ENCODE peak calls at places on chromosomes 13 and 19, in four cellular contexts. Y, G, I and D are unnamed samples.

GRCh38 chr13:66886248-66886647 is 343.9 kb downstream of the PCDH9 start:
- DNase-seq in Y (no peak), G (no peak), I (peak), D (no peak)

GRCh38 chr13:37109080-37109678 is 3.7 kb upstream of the CSNK1A1L start:
- DNase-seq in Y (no peak), G (no peak), I (peak), D (peak)

GRCh38 chr19:39843919-39844793 is 2.0 kb downstream of the FBL start:
- DNase-seq in Y (no peak), I (peak), G (no peak), D (peak)

GRCh38 chr19:293436-294110 is 2.4 kb upstream of the PLPP2 start:
- DNase-seq in Y (no peak), I (no peak), G (no peak), D (no peak)

GRCh38 chr19:12866416-12867119 is 14.7 kb downstream of the DNASE2 start:
- DNase-seq in Y (no peak), G (no peak), I (no peak), D (no peak)

GRCh38 chr13:113918580-113918979 is 54.7 kb upstream of the GAS6 start:
- DNase-seq in I (no peak), G (no peak), Y (no peak), D (no peak)

GRCh38 chr19:41863209-41863931 is 3.3 kb downstream of the RPS19 start:
- DNase-seq in Y (no peak), G (no peak), I (no peak), D (no peak)

GRCh38 chr19:6556480-6556879 is 25.7 kb downstream of the TNFSF9 start:
- DNase-seq in I (no peak), Y (no peak), G (no peak), D (no peak)

GRCh38 chr19:53772943-53773342 is 51.2 kb downstream of the NLRP12 start:
- DNase-seq in G (peak), I (peak), Y (peak), D (peak)

GRCh38 chr19:21758296-21758695 is 9.1 kb downstream of the ZNF100 start:
- DNase-seq in G (no peak), Y (no peak), I (no peak), D (no peak)

GRCh38 chr13:75326173-75327131 is 155.5 kb downstream of the TBC1D4 start:
- DNase-seq in Y (no peak), G (no peak), I (peak), D (no peak)

GRCh38 chr19:48445606-48446481 is at the start of gene GRWD1:
- DNase-seq in Y (peak), I (peak), G (peak), D (peak)
- TF ChIP-seq CTCF in Y (no peak), I (peak), G (no peak), D (peak)

GRCh38 chr19:4063369-4064072 is 3.2 kb downstream of the ZBTB7A start:
- DNase-seq in I (no peak), Y (no peak), G (no peak), D (no peak)
- TF ChIP-seq CTCF in I (peak), Y (peak), G (no peak), D (peak)

DNA sequence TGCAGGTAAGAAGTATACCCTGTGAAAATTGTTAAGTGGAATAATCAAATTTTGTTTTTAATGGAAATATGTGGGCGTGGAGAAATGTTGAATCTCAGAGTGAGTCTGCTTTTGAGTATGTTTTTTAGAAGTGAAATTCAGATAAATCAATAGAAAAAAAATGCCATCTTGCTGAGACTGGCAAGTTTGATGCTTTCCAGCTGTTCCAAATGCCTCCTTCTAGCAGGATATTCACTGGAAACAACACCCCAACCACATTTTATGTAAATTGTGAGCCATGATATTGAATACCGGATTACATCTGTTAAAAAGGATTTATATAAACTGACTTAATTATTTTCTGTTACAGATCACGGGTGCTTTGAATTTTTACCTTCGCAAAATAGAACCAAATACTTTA is 115.4 kb downstream of the ITGBL1 start:
- DNase-seq in G (no peak), I (no peak), Y (no peak), D (no peak)
- TF ChIP-seq CTCF in G (no peak), I (no peak), Y (no peak), D (no peak)

GRCh38 chr19:11798391-11799296 is at the start of gene ZNF491:
- DNase-seq in I (peak), Y (peak), G (peak), D (peak)
- TF ChIP-seq CTCF in I (peak), Y (peak), G (peak), D (peak)

DNA sequence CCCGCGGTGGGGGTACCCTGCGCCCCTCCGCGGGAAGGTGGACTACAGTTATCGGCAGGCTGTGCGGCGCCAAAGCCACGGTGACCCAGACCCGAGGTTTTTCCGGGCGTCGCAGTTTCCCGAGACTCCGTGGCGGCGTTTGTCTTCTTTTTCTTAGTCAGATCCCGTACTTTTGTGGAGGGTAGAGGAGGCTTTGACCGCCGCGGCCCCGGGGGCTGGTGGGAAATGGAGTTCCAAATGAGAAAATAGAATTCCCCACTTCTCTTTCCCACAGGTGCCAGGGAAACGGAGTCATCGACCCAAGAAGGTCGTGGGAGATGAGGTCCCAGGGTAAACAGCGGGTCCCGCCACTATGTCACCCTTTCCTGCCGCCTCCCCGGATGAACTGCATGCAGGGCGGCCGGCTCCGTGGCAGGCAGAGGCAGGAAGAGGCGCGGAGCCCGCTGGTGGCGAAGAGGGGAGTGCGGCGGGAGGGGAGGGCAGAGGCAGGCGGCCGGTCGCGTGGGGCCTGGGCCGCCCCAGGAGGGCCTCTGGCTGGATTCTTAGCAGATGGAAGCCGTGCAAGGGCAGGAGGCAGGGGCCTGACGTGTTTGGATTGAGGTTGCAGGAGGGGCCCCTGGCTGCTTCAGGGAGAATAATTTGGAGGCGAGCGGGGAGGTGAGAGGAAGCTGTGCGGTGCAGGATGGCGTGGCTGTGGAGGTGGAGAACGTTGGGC is 11.5 kb downstream of the CYTH2 start:
- DNase-seq in Y (no peak), G (peak), I (peak), D (peak)
- TF ChIP-seq CTCF in Y (no peak), G (no peak), I (no peak), D (no peak)

GRCh38 chr13:68806125-68806524 is 1301.5 kb upstream of the ATXN8OS start:
- DNase-seq in Y (no peak), G (no peak), I (no peak), D (no peak)

GRCh38 chr13:68813397-68813796 is 1294.2 kb upstream of the ATXN8OS start:
- DNase-seq in Y (no peak), I (no peak), G (no peak), D (no peak)

GRCh38 chr13:68808456-68808855 is 1299.2 kb upstream of the ATXN8OS start:
- DNase-seq in G (no peak), I (peak), Y (no peak), D (no peak)

DNA sequence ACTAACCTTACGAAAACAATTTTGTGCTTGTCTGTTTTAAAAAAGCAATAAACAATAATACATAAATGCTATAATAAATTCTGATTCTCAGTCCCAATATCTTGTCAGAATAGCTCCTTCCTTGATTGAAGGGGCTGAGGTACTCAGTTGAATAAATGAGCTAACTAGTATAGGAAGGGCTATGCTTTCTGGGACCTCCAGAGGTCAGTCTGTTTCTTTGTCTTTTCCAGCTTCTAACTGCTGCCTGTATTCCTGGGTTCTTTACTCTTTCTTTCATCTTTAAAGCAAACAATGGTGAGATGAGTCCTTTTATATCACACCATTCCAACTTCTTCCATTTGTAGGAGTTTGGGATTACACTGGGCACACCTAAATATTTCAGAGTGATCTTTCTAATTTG is 1297.0 kb upstream of the ATXN8OS start:
- DNase-seq in I (no peak), Y (no peak), G (no peak), D (no peak)
- TF ChIP-seq CTCF in I (peak), Y (peak), G (no peak), D (no peak)

GRCh38 chr13:85812282-85812681 is 13.1 kb upstream of the SLITRK6 start:
- DNase-seq in I (no peak), Y (no peak), G (no peak), D (no peak)

GRCh38 chr13:85819513-85819912 is 20.3 kb upstream of the SLITRK6 start:
- DNase-seq in I (no peak), Y (no peak), G (no peak), D (no peak)

DNA sequence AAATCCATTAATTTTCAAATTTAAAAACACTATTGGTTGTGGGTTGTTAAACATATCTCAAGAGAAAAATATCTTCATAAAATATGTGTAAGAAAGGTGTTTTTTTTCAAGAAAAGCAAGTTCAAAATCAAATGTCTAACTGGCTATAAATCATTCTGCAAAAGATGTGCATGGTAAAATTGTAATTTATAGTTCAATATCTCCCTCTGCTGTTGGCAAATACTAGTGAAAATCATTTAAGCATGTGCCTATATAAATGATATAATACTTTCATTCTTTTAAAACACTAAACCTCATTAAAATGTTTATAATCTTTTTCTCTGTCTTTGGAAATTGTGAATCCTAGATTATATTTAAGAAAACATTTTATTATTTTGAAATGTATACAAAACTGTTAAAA is 17.2 kb upstream of the SLITRK6 start:
- DNase-seq in G (no peak), I (no peak), Y (no peak), D (no peak)
- TF ChIP-seq CTCF in G (no peak), I (no peak), Y (peak), D (peak)